ENCODE peak calls at places on chromosomes 13 and 19, in four cellular contexts. D is kidney tubule cell; Q is T-helper 2 cell; P is activated CD4-positive, alpha-beta T cell treated with anti-CD3 and anti-CD28 coated beads, Interleukin-2, amount 50 U/mL, for 1 hour. Z is an unnamed sample.

GRCh38 chr19:48308695-48309586 is 16.4 kb upstream of the EMP3 start:
- DNase-seq in D (no peak), Q (no peak), P (no peak), Z (no peak)

GRCh38 chr13:110108348-110109139 is 198.4 kb downstream of the COL4A1 start:
- DNase-seq in D (peak; percentile 87), Q (no peak), P (no peak), Z (no peak)

GRCh38 chr13:20182231-20182846 is 10.4 kb downstream of the GJB2 start:
- DNase-seq in D (peak; percentile 82), Q (peak; percentile 33), P (peak; percentile 35), Z (peak; percentile 77)

GRCh38 chr19:16153582-16154336 is 10.3 kb downstream of the HSH2D start:
- DNase-seq in D (no peak), Q (no peak), P (no peak), Z (no peak)

GRCh38 chr13:39916330-39916729 is 260.9 kb downstream of the COG6 start:
- DNase-seq in D (no peak), Q (no peak), P (no peak), Z (no peak)

GRCh38 chr19:41421314-41421713 is 5.9 kb downstream of the B3GNT8 start:
- DNase-seq in D (no peak), Q (no peak), P (no peak), Z (no peak)

GRCh38 chr13:95354680-95355487 is 53.6 kb upstream of the ABCC4 start:
- DNase-seq in D (no peak), Q (no peak), P (no peak), Z (no peak)

GRCh38 chr19:56671613-56671994 is at the start of gene ZNF835:
- DNase-seq in D (peak; percentile 80), Q (peak; percentile 72), P (peak; percentile 74), Z (peak; percentile 94)

GRCh38 chr19:45613926-45614725 is 12.1 kb upstream of the GPR4 start:
- DNase-seq in D (peak; percentile 93), Q (no peak), P (no peak), Z (no peak)

GRCh38 chr13:114106991-114107685 is 25.3 kb downstream of the RASA3 start:
- DNase-seq in D (no peak), Q (no peak), P (no peak), Z (no peak)

GRCh38 chr19:50258918-50259372 is 55.5 kb downstream of the MYH14 start:
- DNase-seq in D (no peak), Q (no peak), P (no peak), Z (no peak)

GRCh38 chr13:24251525-24251924 is 57.9 kb upstream of the C1QTNF9 start:
- DNase-seq in D (no peak), Q (peak; percentile 83), P (peak; percentile 82), Z (peak; percentile 20)

GRCh38 chr19:18650468-18651001 is 13.7 kb downstream of the KLHL26 start:
- DNase-seq in D (no peak), Q (no peak), P (no peak), Z (no peak)

GRCh38 chr13:30819136-30819875 is 84.0 kb downstream of the ALOX5AP start:
- DNase-seq in D (peak; percentile 88), Q (no peak), P (no peak), Z (no peak)

GRCh38 chr19:38647966-38648788 is 728 bp downstream of the ACTN4 start:
- DNase-seq in D (no peak), Q (no peak), P (no peak), Z (no peak)

GRCh38 chr19:34926361-34926684 is 380 bp upstream of the ZNF30 start:
- DNase-seq in D (no peak), Q (no peak), P (no peak), Z (no peak)

GRCh38 chr13:103812966-103813365 is 746.7 kb upstream of the SLC10A2 start:
- DNase-seq in D (no peak), Q (no peak), P (no peak), Z (no peak)

GRCh38 chr19:34508540-34508939 is 27.0 kb downstream of the WTIP start:
- DNase-seq in D (no peak), Q (no peak), P (no peak), Z (no peak)